ENCODE peak calls at places on chromosome 18, in six cellular contexts. One of them, this sample, is unnamed.
A peak's percentile ranks its signal among the peaks of the same experiment; 100 is the strongest.

GRCh38 chr18:74528478-74528877 is 5.8 kb upstream of the CNDP1 start:
- DNase-seq in body of pancreas: no peak
- DNase-seq in epithelial cell of proximal tubule: no peak
- DNase-seq in adrenal gland: no peak
- DNase-seq in left ventricle myocardium inferior: no peak
- DNase-seq in BJ: no peak
- DNase-seq in this sample: no peak

GRCh38 chr18:23609390-23610008 is 23.2 kb upstream of the NPC1 start:
- DNase-seq in epithelial cell of proximal tubule: no peak
- DNase-seq in adrenal gland: no peak
- DNase-seq in BJ: no peak
- DNase-seq in left ventricle myocardium inferior: no peak
- DNase-seq in body of pancreas: no peak
- DNase-seq in this sample: no peak

GRCh38 chr18:67705748-67706147 is 189.2 kb upstream of the DSEL start:
- DNase-seq in epithelial cell of proximal tubule: no peak
- DNase-seq in left ventricle myocardium inferior: no peak
- DNase-seq in body of pancreas: no peak
- DNase-seq in BJ: no peak
- DNase-seq in adrenal gland: no peak
- DNase-seq in this sample: no peak

GRCh38 chr18:74082476-74083070 is 65.1 kb downstream of the FBXO15 start:
- DNase-seq in body of pancreas: peak; percentile 72
- DNase-seq in adrenal gland: peak; percentile 33
- DNase-seq in left ventricle myocardium inferior: peak; percentile 28
- DNase-seq in BJ: peak; percentile 4
- DNase-seq in epithelial cell of proximal tubule: no peak
- DNase-seq in this sample: no peak

GRCh38 chr18:46431522-46432171 is 225.4 kb downstream of the LOXHD1 start:
- DNase-seq in adrenal gland: no peak
- DNase-seq in left ventricle myocardium inferior: no peak
- DNase-seq in epithelial cell of proximal tubule: no peak
- DNase-seq in BJ: no peak
- DNase-seq in body of pancreas: no peak
- DNase-seq in this sample: no peak

GRCh38 chr18:39913790-39914366 is 2041.2 kb upstream of the PIK3C3 start:
- DNase-seq in body of pancreas: no peak
- DNase-seq in BJ: no peak
- DNase-seq in adrenal gland: no peak
- DNase-seq in epithelial cell of proximal tubule: no peak
- DNase-seq in left ventricle myocardium inferior: no peak
- DNase-seq in this sample: no peak

GRCh38 chr18:45566025-45566740 is 49.1 kb upstream of the SLC14A2 start:
- DNase-seq in left ventricle myocardium inferior: peak; percentile 42
- DNase-seq in adrenal gland: peak; percentile 65
- DNase-seq in BJ: peak; percentile 83
- DNase-seq in body of pancreas: no peak
- DNase-seq in epithelial cell of proximal tubule: peak; percentile 3
- DNase-seq in this sample: no peak

GRCh38 chr18:23201741-23202140 is 66.5 kb downstream of the CABLES1 start:
- DNase-seq in body of pancreas: no peak
- DNase-seq in BJ: no peak
- DNase-seq in epithelial cell of proximal tubule: no peak
- DNase-seq in adrenal gland: no peak
- DNase-seq in left ventricle myocardium inferior: no peak
- DNase-seq in this sample: no peak

GRCh38 chr18:7021994-7022840 is 95.4 kb downstream of the LAMA1 start:
- DNase-seq in epithelial cell of proximal tubule: no peak
- DNase-seq in left ventricle myocardium inferior: no peak
- DNase-seq in BJ: no peak
- DNase-seq in body of pancreas: peak; percentile 87
- DNase-seq in adrenal gland: peak; percentile 25
- DNase-seq in this sample: peak; percentile 49

GRCh38 chr18:23398401-23398800 is 54.7 kb upstream of the RIOK3 start:
- DNase-seq in BJ: no peak
- DNase-seq in adrenal gland: no peak
- DNase-seq in epithelial cell of proximal tubule: no peak
- DNase-seq in body of pancreas: no peak
- DNase-seq in left ventricle myocardium inferior: no peak
- DNase-seq in this sample: no peak

GRCh38 chr18:34760444-34760843 is 50.3 kb downstream of the DTNA start:
- DNase-seq in left ventricle myocardium inferior: peak; percentile 33
- DNase-seq in body of pancreas: no peak
- DNase-seq in adrenal gland: no peak
- DNase-seq in BJ: no peak
- DNase-seq in epithelial cell of proximal tubule: no peak
- DNase-seq in this sample: no peak

GRCh38 chr18:50982802-50983179 is 15.0 kb downstream of the ELAC1 start:
- DNase-seq in adrenal gland: no peak
- DNase-seq in BJ: no peak
- DNase-seq in left ventricle myocardium inferior: no peak
- DNase-seq in epithelial cell of proximal tubule: no peak
- DNase-seq in body of pancreas: no peak
- DNase-seq in this sample: no peak
- TF ChIP-seq CTCF in adrenal gland: no peak
- TF ChIP-seq CTCF in BJ: no peak
- TF ChIP-seq CTCF in left ventricle myocardium inferior: no peak
- TF ChIP-seq CTCF in epithelial cell of proximal tubule: peak; percentile 37
- TF ChIP-seq CTCF in body of pancreas: no peak
- TF ChIP-seq CTCF in this sample: no peak

GRCh38 chr18:9055185-9055584 is 47.3 kb upstream of the NDUFV2 start:
- DNase-seq in left ventricle myocardium inferior: no peak
- DNase-seq in adrenal gland: no peak
- DNase-seq in BJ: peak; percentile 74
- DNase-seq in body of pancreas: no peak
- DNase-seq in epithelial cell of proximal tubule: peak; percentile 47
- DNase-seq in this sample: no peak
- TF ChIP-seq CTCF in left ventricle myocardium inferior: peak; percentile 39
- TF ChIP-seq CTCF in adrenal gland: peak; percentile 28
- TF ChIP-seq CTCF in BJ: peak; percentile 27
- TF ChIP-seq CTCF in body of pancreas: peak; percentile 30
- TF ChIP-seq CTCF in epithelial cell of proximal tubule: peak; percentile 28
- TF ChIP-seq CTCF in this sample: no peak

DNA sequence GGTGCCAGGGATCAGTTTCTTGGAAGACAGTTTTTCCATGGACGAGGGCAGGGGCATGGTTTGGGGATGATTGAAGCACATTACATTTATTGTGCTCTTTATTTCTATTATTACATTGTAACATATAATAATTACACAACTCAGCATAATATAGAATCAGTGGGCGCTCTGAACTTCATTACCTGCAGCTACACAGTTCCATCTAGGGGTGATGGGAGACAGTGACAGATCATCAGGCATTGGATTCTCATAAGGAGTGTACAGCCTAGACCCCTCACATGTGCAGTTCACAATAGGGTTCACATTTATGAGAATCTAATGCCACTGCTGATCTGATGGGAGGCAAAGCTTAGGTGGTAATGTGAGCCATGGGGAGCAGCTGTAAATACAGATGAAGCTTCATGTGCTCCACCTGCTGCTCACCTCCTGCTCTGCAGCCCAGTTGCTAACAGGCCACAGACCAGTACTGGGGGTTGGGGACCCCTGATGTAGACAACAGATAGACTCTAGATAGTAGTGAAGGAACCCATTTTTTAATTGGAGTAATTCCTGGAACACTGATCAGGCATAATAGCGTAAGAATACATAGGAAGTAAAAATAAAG is 41.5 kb upstream of the MC4R start:
- DNase-seq in body of pancreas: no peak
- DNase-seq in epithelial cell of proximal tubule: no peak
- DNase-seq in left ventricle myocardium inferior: no peak
- DNase-seq in adrenal gland: no peak
- DNase-seq in BJ: no peak
- DNase-seq in this sample: no peak
- TF ChIP-seq CTCF in body of pancreas: no peak
- TF ChIP-seq CTCF in epithelial cell of proximal tubule: peak; percentile 82
- TF ChIP-seq CTCF in left ventricle myocardium inferior: no peak
- TF ChIP-seq CTCF in adrenal gland: no peak
- TF ChIP-seq CTCF in BJ: peak; percentile 57
- TF ChIP-seq CTCF in this sample: no peak

GRCh38 chr18:8428951-8429350 is 180.3 kb upstream of the RAB12 start:
- DNase-seq in BJ: no peak
- DNase-seq in left ventricle myocardium inferior: no peak
- DNase-seq in epithelial cell of proximal tubule: no peak
- DNase-seq in adrenal gland: no peak
- DNase-seq in body of pancreas: no peak
- DNase-seq in this sample: no peak

GRCh38 chr18:8424917-8425725 is 184.1 kb upstream of the RAB12 start:
- DNase-seq in adrenal gland: peak; percentile 73
- DNase-seq in left ventricle myocardium inferior: no peak
- DNase-seq in epithelial cell of proximal tubule: peak; percentile 50
- DNase-seq in body of pancreas: no peak
- DNase-seq in BJ: peak; percentile 57
- DNase-seq in this sample: no peak

GRCh38 chr18:8424481-8424880 is 184.8 kb upstream of the RAB12 start:
- DNase-seq in adrenal gland: no peak
- DNase-seq in body of pancreas: no peak
- DNase-seq in BJ: no peak
- DNase-seq in left ventricle myocardium inferior: no peak
- DNase-seq in epithelial cell of proximal tubule: no peak
- DNase-seq in this sample: no peak

GRCh38 chr18:8427339-8427738 is 181.9 kb upstream of the RAB12 start:
- DNase-seq in body of pancreas: no peak
- DNase-seq in BJ: no peak
- DNase-seq in adrenal gland: no peak
- DNase-seq in left ventricle myocardium inferior: no peak
- DNase-seq in epithelial cell of proximal tubule: no peak
- DNase-seq in this sample: no peak

GRCh38 chr18:8426401-8426800 is 182.8 kb upstream of the RAB12 start:
- DNase-seq in epithelial cell of proximal tubule: no peak
- DNase-seq in adrenal gland: no peak
- DNase-seq in body of pancreas: no peak
- DNase-seq in left ventricle myocardium inferior: no peak
- DNase-seq in BJ: no peak
- DNase-seq in this sample: no peak
- TF ChIP-seq CTCF in epithelial cell of proximal tubule: peak; percentile 56
- TF ChIP-seq CTCF in adrenal gland: no peak
- TF ChIP-seq CTCF in body of pancreas: no peak
- TF ChIP-seq CTCF in left ventricle myocardium inferior: peak; percentile 13
- TF ChIP-seq CTCF in BJ: peak; percentile 34
- TF ChIP-seq CTCF in this sample: no peak

GRCh38 chr18:53380063-53380639 is 844.3 kb downstream of the MBD2 start:
- DNase-seq in BJ: no peak
- DNase-seq in body of pancreas: no peak
- DNase-seq in adrenal gland: no peak
- DNase-seq in epithelial cell of proximal tubule: no peak
- DNase-seq in left ventricle myocardium inferior: no peak
- DNase-seq in this sample: no peak
- TF ChIP-seq CTCF in BJ: peak; percentile 53
- TF ChIP-seq CTCF in body of pancreas: peak; percentile 45
- TF ChIP-seq CTCF in adrenal gland: peak; percentile 41
- TF ChIP-seq CTCF in epithelial cell of proximal tubule: peak; percentile 68
- TF ChIP-seq CTCF in left ventricle myocardium inferior: peak; percentile 52
- TF ChIP-seq CTCF in this sample: no peak

This sample was measured in lung.